ENCODE peak calls at places on chromosomes 4 and X, in nine cellular contexts. U is astrocyte of the spinal cord, H is ovary, D is fibroblast of pulmonary artery, V is cardiac muscle cell, W is AG10803, F is HFF-Myc, A is body of pancreas, C is cardiac fibroblast. N is an unnamed sample.

GRCh38 chr4:173288698-173289350 is 45.3 kb downstream of the HMGB2 start:
- DNase-seq in H (no peak), U (no peak), W (no peak), D (peak; percentile 42), C (peak; percentile 28), A (no peak), V (peak; percentile 23), F (no peak), N (no peak)

GRCh38 chrX:39576081-39576701 is 521.6 kb downstream of the BCOR start:
- DNase-seq in H (no peak), C (no peak), A (no peak), U (no peak), W (no peak), D (no peak), V (no peak), F (no peak), N (no peak)

GRCh38 chrX:16695079-16695676 is 17.3 kb downstream of the CTPS2 start:
- DNase-seq in W (peak; percentile 36), C (peak; percentile 58), A (peak; percentile 34), V (peak; percentile 58), U (peak; percentile 70), F (no peak), D (peak; percentile 62), H (peak; percentile 31), N (peak; percentile 48)

GRCh38 chr4:4524364-4524763 is 17.5 kb downstream of the STX18 start:
- DNase-seq in W (no peak), D (no peak), A (no peak), H (no peak), F (no peak), U (no peak), C (no peak), V (no peak), N (no peak)

GRCh38 chr4:155025762-155026457 is 182.5 kb upstream of the NPY2R start:
- DNase-seq in W (no peak), C (peak; percentile 77), H (no peak), D (peak; percentile 66), V (peak; percentile 81), F (no peak), A (peak; percentile 78), U (peak; percentile 33), N (no peak)

GRCh38 chrX:132612990-132613564 is 124.2 kb upstream of the MBNL3 start:
- DNase-seq in C (peak; percentile 48), A (peak; percentile 39), U (peak; percentile 13), W (peak; percentile 16), H (peak; percentile 16), D (peak; percentile 47), V (peak; percentile 56), F (no peak), N (peak; percentile 3)

GRCh38 chrX:72100051-72100755 is 31.5 kb downstream of the RTL5 start:
- DNase-seq in C (no peak), F (no peak), V (no peak), D (no peak), U (no peak), W (no peak), H (no peak), A (no peak), N (no peak)

GRCh38 chrX:46913710-46914109 is 1.5 kb downstream of the JADE3 start:
- DNase-seq in F (no peak), W (peak; percentile 27), C (peak; percentile 51), V (peak; percentile 57), H (peak; percentile 28), U (peak; percentile 9), A (peak; percentile 39), D (peak; percentile 50), N (no peak)

GRCh38 chr4:16032382-16032743 is 51.5 kb downstream of the PROM1 start:
- DNase-seq in V (no peak), F (no peak), D (no peak), A (peak; percentile 30), C (no peak), U (no peak), W (no peak), H (no peak), N (no peak)

GRCh38 chr4:9781343-9782135 is at the start of gene DRD5:
- DNase-seq in U (no peak), F (no peak), A (no peak), W (no peak), C (no peak), D (no peak), V (no peak), H (no peak), N (no peak)

GRCh38 chr4:156346959-156347385 is 393.3 kb upstream of the CTSO start:
- DNase-seq in H (no peak), F (no peak), W (no peak), U (peak; percentile 14), V (no peak), A (no peak), C (no peak), D (no peak), N (no peak)

DNA sequence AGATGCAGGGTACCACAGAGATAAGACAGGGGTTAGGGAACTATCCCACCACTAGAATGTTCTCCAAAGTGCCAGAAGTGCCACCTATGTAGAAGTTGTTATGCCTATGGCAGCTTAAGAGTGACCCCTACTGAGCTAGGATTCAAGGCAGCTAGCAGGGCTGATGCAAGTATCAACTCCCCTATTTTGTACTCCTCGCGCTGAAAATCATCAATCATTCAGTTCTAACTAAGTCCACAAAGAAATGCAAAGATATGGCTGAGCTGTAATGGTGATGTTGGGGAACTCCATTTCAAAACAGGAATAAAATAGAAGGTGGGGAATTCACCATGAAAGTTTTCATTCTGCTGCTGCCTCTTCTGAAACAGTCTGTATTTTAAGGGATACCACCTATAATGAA is 13.8 kb downstream of the ACSL4 start:
- DNase-seq in A (no peak), C (no peak), D (no peak), V (no peak), W (no peak), F (no peak), U (no peak), H (no peak), N (no peak)
- TF ChIP-seq CTCF in A (no peak), C (no peak), D (no peak), V (no peak), W (no peak), F (no peak), U (no peak), H (no peak), N (no peak)

DNA sequence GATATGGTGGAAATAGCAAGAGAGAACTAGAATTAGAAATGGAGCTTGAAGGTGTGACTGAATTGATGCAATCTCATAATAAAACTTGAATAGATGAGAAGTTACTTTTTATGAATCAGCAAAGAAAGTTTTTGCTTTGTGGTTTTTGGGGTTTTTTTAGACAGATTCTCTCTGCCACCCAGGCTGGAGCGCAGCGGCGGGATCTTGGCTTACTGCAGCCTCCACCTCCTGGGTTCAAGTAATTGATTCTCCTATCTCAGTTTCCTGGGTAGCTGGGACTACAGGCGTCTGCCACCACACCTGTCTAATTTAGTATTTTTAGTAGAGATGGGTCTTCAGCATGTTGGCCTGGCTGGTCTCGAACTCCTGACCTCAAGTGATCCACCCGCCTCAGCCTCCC is 23.7 kb upstream of the NEIL3 start:
- DNase-seq in V (no peak), F (no peak), D (no peak), U (no peak), H (no peak), A (no peak), C (no peak), W (no peak), N (no peak)
- H3K4me3 ChIP-seq in V (no peak overlapping the region), F (no peak overlapping the region), D (no peak overlapping the region), U (no peak overlapping the region), H (no peak overlapping the region), A (no peak overlapping the region), C (no peak overlapping the region), W (no peak overlapping the region), N (no peak overlapping the region)

DNA sequence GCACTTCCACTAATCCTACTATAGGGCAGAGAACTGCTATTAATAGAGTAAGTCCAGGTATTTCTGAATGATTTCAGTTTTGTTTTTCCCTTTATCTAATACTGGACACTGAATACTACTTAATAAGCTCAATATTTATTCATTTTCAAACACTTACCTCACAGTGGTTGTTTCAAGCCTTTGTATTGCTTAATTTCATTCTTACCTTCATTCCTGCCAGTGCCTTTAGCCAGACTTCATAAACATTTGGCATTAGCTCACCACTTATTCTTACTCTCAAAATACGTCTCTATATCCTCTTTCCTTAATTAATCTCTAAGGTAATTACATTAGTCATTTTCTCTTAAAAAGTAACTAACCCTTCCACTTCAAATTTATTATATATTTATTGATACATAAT is 18.8 kb upstream of the CORIN start:
- DNase-seq in A (no peak), U (no peak), H (no peak), C (no peak), D (no peak), V (no peak), F (no peak), W (no peak), N (no peak)
- TF ChIP-seq CTCF in A (no peak), U (no peak), H (no peak), C (no peak), D (no peak), V (no peak), F (no peak), W (no peak), N (no peak)

DNA sequence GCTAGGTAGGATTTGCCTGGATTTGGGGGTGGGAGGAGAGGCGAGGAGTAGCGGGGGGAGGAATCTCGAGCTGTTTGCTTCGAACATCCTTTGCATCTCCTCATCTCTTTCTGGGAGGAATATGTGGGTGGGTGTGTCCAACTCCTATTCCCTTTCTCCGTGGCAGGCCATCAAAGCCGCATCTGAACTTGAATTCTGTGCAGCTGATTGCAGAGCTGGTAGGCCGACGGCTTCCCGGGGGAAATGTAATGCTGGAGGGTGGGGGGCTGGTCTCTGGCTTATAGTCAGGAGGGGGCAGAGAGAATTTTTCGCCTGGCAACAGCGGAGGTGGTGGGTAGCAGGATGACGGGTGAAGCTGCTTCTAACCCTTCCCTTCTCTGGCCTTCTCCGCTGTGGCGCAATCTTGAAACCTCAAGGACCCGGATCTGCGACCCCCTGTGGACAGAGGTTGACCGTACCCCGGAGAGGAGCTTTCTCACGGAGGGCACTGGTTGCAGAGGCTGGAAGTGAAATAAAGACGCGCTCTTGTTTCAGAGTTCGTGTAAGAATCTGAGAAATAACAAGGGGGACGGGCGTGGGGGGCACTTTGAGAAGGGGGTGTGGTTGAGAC is 654 bp downstream of the ZCCHC12 start:
- DNase-seq in W (no peak), A (no peak), F (no peak), D (no peak), C (no peak), U (no peak), V (no peak), H (no peak), N (no peak)
- H3K4me3 ChIP-seq in W (no peak overlapping the region), A (no peak overlapping the region), F (peak overlapping the region; percentile 30), D (peak overlapping the region; percentile 32), C (peak overlapping the region; percentile 21), U (peak overlapping the region; percentile 32), V (peak overlapping the region; percentile 21), H (peak overlapping the region; percentile 21), N (peak overlapping the region; percentile 31)